ENCODE peak calls at places on chromosome 1, in eight cellular contexts. One of them, this sample, is unnamed.

GRCh38 chr1:37940299-37940947 is 6.4 kb downstream of the INPP5B start:
- DNase-seq in H9: no peak
- DNase-seq in omental fat pad: no peak
- DNase-seq in central memory CD4-positive, alpha-beta T cell: no peak
- DNase-seq in T-helper 2 cell: no peak
- DNase-seq in GM20000: no peak
- DNase-seq in stimulated activated CD4-positive, alpha-beta T cell treated with anti-CD3 and anti-CD28 coated beads, Interleukin-2, amount 100 ng/mL, for 48 hours: no peak
- DNase-seq in HCEC 1CT: no peak
- DNase-seq in this sample: no peak

GRCh38 chr1:45141247-45142003 is 65.0 kb downstream of the ZSWIM5 start:
- DNase-seq in H9: no peak
- DNase-seq in omental fat pad: no peak
- DNase-seq in central memory CD4-positive, alpha-beta T cell: no peak
- DNase-seq in T-helper 2 cell: no peak
- DNase-seq in GM20000: no peak
- DNase-seq in stimulated activated CD4-positive, alpha-beta T cell treated with anti-CD3 and anti-CD28 coated beads, Interleukin-2, amount 100 ng/mL, for 48 hours: no peak
- DNase-seq in HCEC 1CT: no peak
- DNase-seq in this sample: no peak

GRCh38 chr1:71843023-71843422 is 439.3 kb downstream of the NEGR1 start:
- DNase-seq in H9: no peak
- DNase-seq in omental fat pad: no peak
- DNase-seq in central memory CD4-positive, alpha-beta T cell: no peak
- DNase-seq in T-helper 2 cell: no peak
- DNase-seq in GM20000: no peak
- DNase-seq in stimulated activated CD4-positive, alpha-beta T cell treated with anti-CD3 and anti-CD28 coated beads, Interleukin-2, amount 100 ng/mL, for 48 hours: no peak
- DNase-seq in HCEC 1CT: no peak
- DNase-seq in this sample: no peak

GRCh38 chr1:67723620-67724019 is 38.6 kb downstream of the GADD45A start:
- DNase-seq in H9: no peak
- DNase-seq in omental fat pad: no peak
- DNase-seq in central memory CD4-positive, alpha-beta T cell: no peak
- DNase-seq in T-helper 2 cell: no peak
- DNase-seq in GM20000: no peak
- DNase-seq in stimulated activated CD4-positive, alpha-beta T cell treated with anti-CD3 and anti-CD28 coated beads, Interleukin-2, amount 100 ng/mL, for 48 hours: no peak
- DNase-seq in HCEC 1CT: peak; percentile 86
- DNase-seq in this sample: no peak

GRCh38 chr1:5565726-5566125 is 426.5 kb downstream of the NPHP4 start:
- DNase-seq in H9: no peak
- DNase-seq in omental fat pad: no peak
- DNase-seq in central memory CD4-positive, alpha-beta T cell: no peak
- DNase-seq in T-helper 2 cell: no peak
- DNase-seq in GM20000: no peak
- DNase-seq in stimulated activated CD4-positive, alpha-beta T cell treated with anti-CD3 and anti-CD28 coated beads, Interleukin-2, amount 100 ng/mL, for 48 hours: no peak
- DNase-seq in HCEC 1CT: no peak
- DNase-seq in this sample: no peak

GRCh38 chr1:204171751-204172178 is 5.6 kb upstream of the REN start:
- DNase-seq in H9: no peak
- DNase-seq in omental fat pad: no peak
- DNase-seq in central memory CD4-positive, alpha-beta T cell: no peak
- DNase-seq in T-helper 2 cell: no peak
- DNase-seq in GM20000: no peak
- DNase-seq in stimulated activated CD4-positive, alpha-beta T cell treated with anti-CD3 and anti-CD28 coated beads, Interleukin-2, amount 100 ng/mL, for 48 hours: no peak
- DNase-seq in HCEC 1CT: peak; percentile 90
- DNase-seq in this sample: no peak

GRCh38 chr1:218259800-218260199 is 25.3 kb upstream of the RRP15 start:
- DNase-seq in H9: no peak
- DNase-seq in omental fat pad: no peak
- DNase-seq in central memory CD4-positive, alpha-beta T cell: no peak
- DNase-seq in T-helper 2 cell: no peak
- DNase-seq in GM20000: peak; percentile 27
- DNase-seq in stimulated activated CD4-positive, alpha-beta T cell treated with anti-CD3 and anti-CD28 coated beads, Interleukin-2, amount 100 ng/mL, for 48 hours: no peak
- DNase-seq in HCEC 1CT: peak; percentile 7
- DNase-seq in this sample: no peak

GRCh38 chr1:63984891-63985290 is 211.1 kb downstream of the ROR1 start:
- DNase-seq in H9: no peak
- DNase-seq in omental fat pad: no peak
- DNase-seq in central memory CD4-positive, alpha-beta T cell: no peak
- DNase-seq in T-helper 2 cell: no peak
- DNase-seq in GM20000: no peak
- DNase-seq in stimulated activated CD4-positive, alpha-beta T cell treated with anti-CD3 and anti-CD28 coated beads, Interleukin-2, amount 100 ng/mL, for 48 hours: no peak
- DNase-seq in HCEC 1CT: no peak
- DNase-seq in this sample: no peak

GRCh38 chr1:224245188-224245587 is 62.1 kb downstream of the DEGS1 start:
- DNase-seq in H9: no peak
- DNase-seq in omental fat pad: no peak
- DNase-seq in central memory CD4-positive, alpha-beta T cell: peak; percentile 23
- DNase-seq in T-helper 2 cell: peak; percentile 0
- DNase-seq in GM20000: peak; percentile 10
- DNase-seq in stimulated activated CD4-positive, alpha-beta T cell treated with anti-CD3 and anti-CD28 coated beads, Interleukin-2, amount 100 ng/mL, for 48 hours: no peak
- DNase-seq in HCEC 1CT: peak; percentile 55
- DNase-seq in this sample: peak; percentile 19

GRCh38 chr1:178725603-178726517 is 816 bp downstream of the RALGPS2 start:
- DNase-seq in H9: peak; percentile 85
- DNase-seq in omental fat pad: peak; percentile 45
- DNase-seq in central memory CD4-positive, alpha-beta T cell: peak; percentile 62
- DNase-seq in T-helper 2 cell: peak; percentile 38
- DNase-seq in GM20000: peak; percentile 77
- DNase-seq in stimulated activated CD4-positive, alpha-beta T cell treated with anti-CD3 and anti-CD28 coated beads, Interleukin-2, amount 100 ng/mL, for 48 hours: peak; percentile 23
- DNase-seq in HCEC 1CT: peak; percentile 82
- DNase-seq in this sample: peak; percentile 85

GRCh38 chr1:178046856-178047255 is 47.0 kb upstream of the RASAL2 start:
- DNase-seq in H9: no peak
- DNase-seq in omental fat pad: no peak
- DNase-seq in central memory CD4-positive, alpha-beta T cell: no peak
- DNase-seq in T-helper 2 cell: no peak
- DNase-seq in GM20000: no peak
- DNase-seq in stimulated activated CD4-positive, alpha-beta T cell treated with anti-CD3 and anti-CD28 coated beads, Interleukin-2, amount 100 ng/mL, for 48 hours: no peak
- DNase-seq in HCEC 1CT: no peak
- DNase-seq in this sample: no peak

GRCh38 chr1:107862064-107862463 is 102.9 kb downstream of the VAV3 start:
- DNase-seq in H9: no peak
- DNase-seq in omental fat pad: no peak
- DNase-seq in central memory CD4-positive, alpha-beta T cell: no peak
- DNase-seq in T-helper 2 cell: no peak
- DNase-seq in GM20000: no peak
- DNase-seq in stimulated activated CD4-positive, alpha-beta T cell treated with anti-CD3 and anti-CD28 coated beads, Interleukin-2, amount 100 ng/mL, for 48 hours: no peak
- DNase-seq in HCEC 1CT: no peak
- DNase-seq in this sample: no peak

GRCh38 chr1:190353538-190354101 is 124.0 kb downstream of the BRINP3 start:
- DNase-seq in H9: no peak
- DNase-seq in omental fat pad: no peak
- DNase-seq in central memory CD4-positive, alpha-beta T cell: no peak
- DNase-seq in T-helper 2 cell: no peak
- DNase-seq in GM20000: no peak
- DNase-seq in stimulated activated CD4-positive, alpha-beta T cell treated with anti-CD3 and anti-CD28 coated beads, Interleukin-2, amount 100 ng/mL, for 48 hours: no peak
- DNase-seq in HCEC 1CT: no peak
- DNase-seq in this sample: no peak

GRCh38 chr1:3215198-3216045 is 146.4 kb downstream of the PRDM16 start:
- DNase-seq in H9: no peak
- DNase-seq in omental fat pad: no peak
- DNase-seq in central memory CD4-positive, alpha-beta T cell: no peak
- DNase-seq in T-helper 2 cell: no peak
- DNase-seq in GM20000: no peak
- DNase-seq in stimulated activated CD4-positive, alpha-beta T cell treated with anti-CD3 and anti-CD28 coated beads, Interleukin-2, amount 100 ng/mL, for 48 hours: no peak
- DNase-seq in HCEC 1CT: no peak
- DNase-seq in this sample: no peak

GRCh38 chr1:243842978-243843490 is 7.0 kb downstream of the AKT3 start:
- DNase-seq in H9: no peak
- DNase-seq in omental fat pad: no peak
- DNase-seq in central memory CD4-positive, alpha-beta T cell: no peak
- DNase-seq in T-helper 2 cell: no peak
- DNase-seq in GM20000: no peak
- DNase-seq in stimulated activated CD4-positive, alpha-beta T cell treated with anti-CD3 and anti-CD28 coated beads, Interleukin-2, amount 100 ng/mL, for 48 hours: no peak
- DNase-seq in HCEC 1CT: peak; percentile 86
- DNase-seq in this sample: peak; percentile 33

GRCh38 chr1:98975825-98976224 is 28.8 kb downstream of the PLPPR5 start:
- DNase-seq in H9: no peak
- DNase-seq in omental fat pad: no peak
- DNase-seq in central memory CD4-positive, alpha-beta T cell: no peak
- DNase-seq in T-helper 2 cell: no peak
- DNase-seq in GM20000: no peak
- DNase-seq in stimulated activated CD4-positive, alpha-beta T cell treated with anti-CD3 and anti-CD28 coated beads, Interleukin-2, amount 100 ng/mL, for 48 hours: no peak
- DNase-seq in HCEC 1CT: no peak
- DNase-seq in this sample: no peak